ENCODE peak calls at places on chromosomes 7 and 10, in five cellular contexts. One of them, this sample, is unnamed.

GRCh38 chr10:132689721-132690360 is 96.1 kb downstream of the NKX6-2 start:
- DNase-seq in HCT116: no peak
- DNase-seq in pancreas: no peak
- DNase-seq in aorta: peak; percentile 51
- DNase-seq in PC-9: no peak
- DNase-seq in this sample: no peak

GRCh38 chr7:17626215-17626614 is 314.1 kb downstream of the SNX13 start:
- DNase-seq in pancreas: no peak
- DNase-seq in HCT116: no peak
- DNase-seq in PC-9: no peak
- DNase-seq in aorta: no peak
- DNase-seq in this sample: no peak

GRCh38 chr10:30190831-30191552 is 131.6 kb upstream of the JCAD start:
- DNase-seq in aorta: no peak
- DNase-seq in pancreas: no peak
- DNase-seq in HCT116: no peak
- DNase-seq in PC-9: no peak
- DNase-seq in this sample: no peak

GRCh38 chr7:131521651-131522163 is 34.7 kb downstream of the PODXL start:
- DNase-seq in pancreas: peak; percentile 94
- DNase-seq in aorta: peak; percentile 51
- DNase-seq in HCT116: no peak
- DNase-seq in PC-9: peak; percentile 89
- DNase-seq in this sample: peak; percentile 66

GRCh38 chr10:11830836-11831519 is 7.8 kb downstream of the PROSER2 start:
- DNase-seq in HCT116: no peak
- DNase-seq in PC-9: peak; percentile 65
- DNase-seq in aorta: no peak
- DNase-seq in pancreas: no peak
- DNase-seq in this sample: no peak

GRCh38 chr10:36692759-36693158 is 432.6 kb upstream of the ANKRD30A start:
- DNase-seq in pancreas: no peak
- DNase-seq in aorta: no peak
- DNase-seq in PC-9: no peak
- DNase-seq in HCT116: no peak
- DNase-seq in this sample: no peak

GRCh38 chr7:40793132-40793531 is 658.3 kb downstream of the SUGCT start:
- DNase-seq in HCT116: no peak
- DNase-seq in aorta: no peak
- DNase-seq in pancreas: no peak
- DNase-seq in PC-9: no peak
- DNase-seq in this sample: no peak

GRCh38 chr7:145845345-145845744 is 271.3 kb upstream of the CNTNAP2 start:
- DNase-seq in aorta: no peak
- DNase-seq in PC-9: no peak
- DNase-seq in HCT116: no peak
- DNase-seq in pancreas: no peak
- DNase-seq in this sample: no peak

GRCh38 chr7:34133356-34133982 is 228.1 kb downstream of the BMPER start:
- DNase-seq in HCT116: no peak
- DNase-seq in aorta: no peak
- DNase-seq in pancreas: no peak
- DNase-seq in PC-9: no peak
- DNase-seq in this sample: no peak

GRCh38 chr7:29946428-29947186 is 43.0 kb downstream of the SCRN1 start:
- DNase-seq in aorta: no peak
- DNase-seq in HCT116: peak; percentile 42
- DNase-seq in pancreas: peak; percentile 37
- DNase-seq in PC-9: no peak
- DNase-seq in this sample: no peak

GRCh38 chr7:71402684-71403083 is 270.7 kb downstream of the GALNT17 start:
- DNase-seq in HCT116: no peak
- DNase-seq in PC-9: no peak
- DNase-seq in pancreas: no peak
- DNase-seq in aorta: no peak
- DNase-seq in this sample: no peak

GRCh38 chr7:17090751-17091150 is 207.7 kb upstream of the AHR start:
- DNase-seq in aorta: no peak
- DNase-seq in pancreas: no peak
- DNase-seq in HCT116: no peak
- DNase-seq in PC-9: peak; percentile 45
- DNase-seq in this sample: no peak

GRCh38 chr7:7898155-7898554 is 70.4 kb upstream of the GLCCI1 start:
- DNase-seq in aorta: no peak
- DNase-seq in PC-9: no peak
- DNase-seq in pancreas: no peak
- DNase-seq in HCT116: no peak
- DNase-seq in this sample: no peak

GRCh38 chr7:146647444-146647843 is 530.8 kb downstream of the CNTNAP2 start:
- DNase-seq in HCT116: no peak
- DNase-seq in pancreas: no peak
- DNase-seq in aorta: no peak
- DNase-seq in PC-9: no peak
- DNase-seq in this sample: no peak

GRCh38 chr10:113052076-113052830 is 102.2 kb downstream of the TCF7L2 start:
- DNase-seq in HCT116: no peak
- DNase-seq in pancreas: no peak
- DNase-seq in PC-9: no peak
- DNase-seq in aorta: no peak
- DNase-seq in this sample: no peak

GRCh38 chr7:15396210-15397158 is 165.3 kb downstream of the AGMO start:
- DNase-seq in aorta: no peak
- DNase-seq in PC-9: no peak
- DNase-seq in pancreas: no peak
- DNase-seq in HCT116: no peak
- DNase-seq in this sample: no peak

GRCh38 chr7:150937848-150938561 is 40.1 kb downstream of the KCNH2 start:
- DNase-seq in HCT116: no peak
- DNase-seq in aorta: peak; percentile 74
- DNase-seq in pancreas: no peak
- DNase-seq in PC-9: no peak
- DNase-seq in this sample: no peak

GRCh38 chr7:130734525-130735272 is 692 bp upstream of the KLF14 start:
- DNase-seq in aorta: no peak
- DNase-seq in HCT116: no peak
- DNase-seq in PC-9: peak; percentile 25
- DNase-seq in pancreas: no peak
- DNase-seq in this sample: no peak

GRCh38 chr7:81308643-81309354 is 389.9 kb upstream of the SEMA3C start:
- DNase-seq in HCT116: no peak
- DNase-seq in PC-9: no peak
- DNase-seq in pancreas: no peak
- DNase-seq in aorta: no peak
- DNase-seq in this sample: no peak

GRCh38 chr7:148173296-148173695 is 417.3 kb upstream of the C7orf33 start:
- DNase-seq in PC-9: no peak
- DNase-seq in HCT116: no peak
- DNase-seq in pancreas: no peak
- DNase-seq in aorta: no peak
- DNase-seq in this sample: no peak

GRCh38 chr7:153022796-153023592 is 263.4 kb downstream of the ACTR3B start:
- DNase-seq in PC-9: no peak
- DNase-seq in aorta: no peak
- DNase-seq in pancreas: no peak
- DNase-seq in HCT116: no peak
- DNase-seq in this sample: no peak

GRCh38 chr7:114085592-114086490 is 167.0 kb upstream of the PPP1R3A start:
- DNase-seq in PC-9: peak; percentile 77
- DNase-seq in aorta: peak; percentile 93
- DNase-seq in pancreas: peak; percentile 95
- DNase-seq in HCT116: peak; percentile 64
- DNase-seq in this sample: peak; percentile 69

GRCh38 chr10:72564596-72564995 is 61.3 kb downstream of the MICU1 start:
- DNase-seq in PC-9: no peak
- DNase-seq in HCT116: no peak
- DNase-seq in pancreas: no peak
- DNase-seq in aorta: no peak
- DNase-seq in this sample: no peak

GRCh38 chr7:44107116-44107960 is 3.2 kb downstream of the AEBP1 start:
- DNase-seq in pancreas: no peak
- DNase-seq in HCT116: no peak
- DNase-seq in aorta: no peak
- DNase-seq in PC-9: no peak
- DNase-seq in this sample: no peak

GRCh38 chr7:87982163-87982562 is 48.1 kb downstream of the ADAM22 start:
- DNase-seq in HCT116: no peak
- DNase-seq in aorta: no peak
- DNase-seq in pancreas: no peak
- DNase-seq in PC-9: no peak
- DNase-seq in this sample: no peak

GRCh38 chr7:28926871-28927597 is 31.1 kb downstream of the TRIL start:
- DNase-seq in pancreas: peak; percentile 65
- DNase-seq in aorta: peak; percentile 82
- DNase-seq in PC-9: peak; percentile 82
- DNase-seq in HCT116: peak; percentile 73
- DNase-seq in this sample: peak; percentile 86

DNA sequence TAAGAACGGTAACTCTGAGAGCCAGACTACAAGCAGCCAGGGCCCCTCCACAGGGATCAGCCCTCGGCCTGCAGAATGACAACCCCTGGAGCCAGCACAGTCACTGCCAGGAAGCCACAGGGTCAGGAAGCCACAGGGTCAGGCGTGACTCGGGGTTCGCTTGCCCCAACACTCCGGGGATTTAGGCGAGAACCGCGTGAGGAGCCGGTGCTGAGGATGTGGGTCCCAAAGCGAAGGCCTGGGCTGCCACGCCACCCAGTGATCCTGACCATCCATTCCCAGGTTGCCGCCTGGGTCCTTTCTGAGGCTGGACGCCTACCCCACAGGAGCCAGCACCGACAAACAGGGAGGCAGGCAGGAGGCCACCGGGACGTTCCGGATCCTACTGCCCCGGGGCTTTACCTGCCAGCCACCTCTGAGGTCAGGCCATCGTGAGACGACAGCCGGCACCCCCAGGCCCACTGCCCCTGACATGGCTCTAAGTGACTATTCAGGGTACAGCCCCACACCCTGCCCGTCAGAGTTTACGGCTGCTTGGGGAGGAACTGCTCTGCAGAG is 228.6 kb downstream of the ELFN1 start:
- DNase-seq in pancreas: no peak
- DNase-seq in HCT116: no peak
- DNase-seq in aorta: no peak
- DNase-seq in PC-9: no peak
- DNase-seq in this sample: no peak
- H3K27ac ChIP-seq in pancreas: no peak overlapping the region
- H3K27ac ChIP-seq in HCT116: no peak overlapping the region
- H3K27ac ChIP-seq in aorta: no peak overlapping the region
- H3K27ac ChIP-seq in PC-9: no peak overlapping the region
- H3K27ac ChIP-seq in this sample: no peak overlapping the region

GRCh38 chr10:95475827-95476481 is 85.2 kb downstream of the SORBS1 start:
- DNase-seq in aorta: no peak
- DNase-seq in HCT116: no peak
- DNase-seq in pancreas: peak; percentile 86
- DNase-seq in PC-9: no peak
- DNase-seq in this sample: no peak
- H3K4me1 ChIP-seq in aorta: peaks cover 12% of the 10 kb centered on the region
- H3K4me1 ChIP-seq in HCT116: peaks cover 4% of the 10 kb centered on the region
- H3K4me1 ChIP-seq in pancreas: peaks cover 38% of the 10 kb centered on the region
- H3K4me1 ChIP-seq in PC-9: no peaks in the 10 kb centered on the region
- H3K4me1 ChIP-seq in this sample: peaks cover 78% of the 10 kb centered on the region

GRCh38 chr10:100725869-100726426 is 19.4 kb upstream of the PAX2 start:
- DNase-seq in HCT116: no peak
- DNase-seq in aorta: peak; percentile 42
- DNase-seq in PC-9: no peak
- DNase-seq in pancreas: no peak
- DNase-seq in this sample: no peak

GRCh38 chr10:100723180-100723579 is 22.2 kb upstream of the PAX2 start:
- DNase-seq in aorta: peak; percentile 55
- DNase-seq in pancreas: no peak
- DNase-seq in HCT116: no peak
- DNase-seq in PC-9: no peak
- DNase-seq in this sample: no peak

GRCh38 chr10:100723769-100724530 is 21.4 kb upstream of the PAX2 start:
- DNase-seq in aorta: peak; percentile 55
- DNase-seq in HCT116: no peak
- DNase-seq in PC-9: no peak
- DNase-seq in pancreas: no peak
- DNase-seq in this sample: no peak

GRCh38 chr10:100725041-100725440 is 20.3 kb upstream of the PAX2 start:
- DNase-seq in PC-9: no peak
- DNase-seq in aorta: no peak
- DNase-seq in pancreas: no peak
- DNase-seq in HCT116: no peak
- DNase-seq in this sample: no peak

GRCh38 chr10:100724531-100725027 is 20.8 kb upstream of the PAX2 start:
- DNase-seq in PC-9: no peak
- DNase-seq in pancreas: no peak
- DNase-seq in HCT116: no peak
- DNase-seq in aorta: peak; percentile 62
- DNase-seq in this sample: no peak
- H3K4me3 ChIP-seq in PC-9: no peak overlapping the region
- H3K4me3 ChIP-seq in pancreas: no peak overlapping the region
- H3K4me3 ChIP-seq in HCT116: no peak overlapping the region
- H3K4me3 ChIP-seq in aorta: no peak overlapping the region
- H3K4me3 ChIP-seq in this sample: no peak overlapping the region

DNA sequence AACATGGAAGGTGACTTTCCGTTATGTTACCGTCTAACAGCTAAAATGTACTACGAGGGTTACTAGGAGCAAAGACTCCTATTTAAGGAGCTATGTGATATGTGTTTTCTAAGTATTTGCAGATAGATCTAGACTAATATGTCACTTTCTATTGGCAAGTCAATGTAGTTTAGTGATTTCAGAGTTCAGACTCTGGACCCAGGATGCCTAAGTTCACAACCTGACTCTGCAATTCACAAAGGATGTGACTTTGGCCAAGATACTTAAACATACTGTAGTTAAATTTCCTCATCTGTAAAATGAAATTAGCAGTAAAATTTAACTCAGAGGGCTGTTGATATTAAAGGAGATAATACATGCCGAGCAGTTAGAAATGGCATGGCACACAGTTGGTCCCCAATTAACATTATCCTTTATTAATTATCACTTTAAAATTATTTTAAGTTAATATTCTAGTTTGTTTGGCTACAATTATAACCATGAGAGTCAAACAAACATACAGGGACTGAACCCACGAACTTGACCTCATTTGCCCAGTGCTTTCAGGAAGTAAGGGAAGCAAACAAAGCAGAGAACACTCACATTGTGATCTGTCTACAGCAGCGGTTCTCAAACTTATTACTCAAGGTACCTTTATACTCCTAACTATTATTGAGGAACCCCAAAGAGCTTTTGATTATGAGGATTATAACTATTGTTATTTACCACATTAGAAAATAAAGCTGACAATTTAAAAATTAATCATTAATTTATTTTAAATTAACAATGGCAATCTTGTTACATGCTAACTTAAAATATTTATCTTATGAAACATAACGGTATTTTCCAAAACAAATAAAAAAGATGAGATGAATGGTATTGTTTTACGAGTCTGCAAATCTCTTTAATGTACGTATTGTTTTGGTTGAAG is 94.4 kb downstream of the ANK3 start:
- DNase-seq in HCT116: no peak
- DNase-seq in aorta: no peak
- DNase-seq in PC-9: no peak
- DNase-seq in pancreas: no peak
- DNase-seq in this sample: no peak
- H3K27ac ChIP-seq in HCT116: no peak overlapping the region
- H3K27ac ChIP-seq in aorta: no peak overlapping the region
- H3K27ac ChIP-seq in PC-9: no peak overlapping the region
- H3K27ac ChIP-seq in pancreas: no peak overlapping the region
- H3K27ac ChIP-seq in this sample: no peak overlapping the region